ENCODE peak calls at places on chromosomes 6 and 20, in five cellular contexts. B is glomerular endothelial cell, X is HFFc6, I is amniotic stem cell, S is AG09309. P is an unnamed sample.

GRCh38 chr6:16600026-16600425 is 161.2 kb downstream of the ATXN1 start:
- DNase-seq in S (no peak), I (no peak), X (no peak), B (no peak), P (no peak)

GRCh38 chr6:44670146-44670545 is 282.6 kb downstream of the CDC5L start:
- DNase-seq in B (no peak), I (no peak), S (no peak), X (no peak), P (no peak)

GRCh38 chr6:26235240-26235730 is 129.7 kb upstream of the BTN3A2 start:
- DNase-seq in X (no peak), S (no peak), I (no peak), B (no peak), P (no peak)

GRCh38 chr6:157019733-157020132 is 242.6 kb downstream of the ARID1B start:
- DNase-seq in X (peak), S (no peak), I (no peak), B (no peak), P (no peak)

GRCh38 chr6:170232186-170233002 is 58.5 kb downstream of the DLL1 start:
- DNase-seq in X (peak), S (no peak), I (no peak), B (no peak), P (no peak)

GRCh38 chr6:170291271-170292110 is 613 bp upstream of the DLL1 start:
- DNase-seq in B (no peak), I (no peak), S (no peak), X (no peak), P (peak)

GRCh38 chr6:17820055-17820454 is 113.3 kb upstream of the NUP153 start:
- DNase-seq in B (no peak), I (no peak), S (no peak), X (no peak), P (no peak)

GRCh38 chr20:24153101-24154040 is 164.8 kb upstream of the GGTLC1 start:
- DNase-seq in B (no peak), S (no peak), X (no peak), I (no peak), P (no peak)

GRCh38 chr6:11096109-11096508 is 2.5 kb downstream of the SMIM13 start:
- DNase-seq in S (peak), B (no peak), I (no peak), X (peak), P (peak)

GRCh38 chr20:62215991-62216635 is 4.0 kb downstream of the HRH3 start:
- DNase-seq in I (no peak), S (no peak), X (no peak), B (no peak), P (no peak)

GRCh38 chr20:13683833-13684232 is 45.1 kb upstream of the TASP1 start:
- DNase-seq in X (no peak), B (no peak), I (no peak), S (no peak), P (no peak)

GRCh38 chr20:19964289-19965263 is 52.6 kb upstream of the NAA20 start:
- DNase-seq in X (peak), I (peak), S (peak), B (no peak), P (peak)

GRCh38 chr6:31541059-31541657 is 645 bp downstream of the DDX39B start:
- DNase-seq in I (no peak), X (no peak), S (no peak), B (no peak), P (peak)

GRCh38 chr20:61915101-61915500 is 150.6 kb downstream of the TAF4 start:
- DNase-seq in B (no peak), S (no peak), X (no peak), I (no peak), P (no peak)

GRCh38 chr20:40008177-40008576 is 680.9 kb downstream of the MAFB start:
- DNase-seq in S (no peak), B (no peak), I (no peak), X (no peak), P (no peak)

GRCh38 chr20:63135411-63135810 is 80.5 kb downstream of the YTHDF1 start:
- DNase-seq in I (no peak), S (no peak), B (no peak), X (no peak), P (no peak)

GRCh38 chr6:78611886-78612480 is 255.4 kb upstream of the IRAK1BP1 start:
- DNase-seq in B (no peak), X (peak), I (no peak), S (no peak), P (no peak)

P was measured in dermis microvascular lymphatic vessel endothelial cell.